ENCODE peak calls at places on chromosomes 13 and 19, in ten cellular contexts. One of them, this sample, is unnamed.

GRCh38 chr13:48808689-48809088 is 155.0 kb downstream of the CYSLTR2 start:
- DNase-seq in CD4-positive, alpha-beta memory T cell: no peak
- DNase-seq in stimulated activated CD8-positive, alpha-beta memory T cell treated with anti-CD3 and anti-CD28 coated beads, Interleukin-15, amount 100 ng/mL, for 1 hour: no peak
- DNase-seq in progenitor cell of endocrine pancreas: no peak
- DNase-seq in prostate gland: no peak
- DNase-seq in NCI-H187: no peak
- DNase-seq in body of pancreas: no peak
- DNase-seq in hepatic stellate cell: no peak
- DNase-seq in NCI-H2107: no peak
- DNase-seq in T1000: no peak
- DNase-seq in this sample: no peak

GRCh38 chr19:39705578-39706188 is 1.4 kb downstream of the LGALS14 start:
- DNase-seq in CD4-positive, alpha-beta memory T cell: peak; percentile 21
- DNase-seq in stimulated activated CD8-positive, alpha-beta memory T cell treated with anti-CD3 and anti-CD28 coated beads, Interleukin-15, amount 100 ng/mL, for 1 hour: no peak
- DNase-seq in progenitor cell of endocrine pancreas: no peak
- DNase-seq in prostate gland: no peak
- DNase-seq in NCI-H187: no peak
- DNase-seq in body of pancreas: no peak
- DNase-seq in hepatic stellate cell: no peak
- DNase-seq in NCI-H2107: no peak
- DNase-seq in T1000: no peak
- DNase-seq in this sample: no peak

GRCh38 chr13:95184317-95184716 is 116.9 kb downstream of the ABCC4 start:
- DNase-seq in CD4-positive, alpha-beta memory T cell: no peak
- DNase-seq in stimulated activated CD8-positive, alpha-beta memory T cell treated with anti-CD3 and anti-CD28 coated beads, Interleukin-15, amount 100 ng/mL, for 1 hour: no peak
- DNase-seq in progenitor cell of endocrine pancreas: no peak
- DNase-seq in prostate gland: no peak
- DNase-seq in NCI-H187: no peak
- DNase-seq in body of pancreas: no peak
- DNase-seq in hepatic stellate cell: no peak
- DNase-seq in NCI-H2107: no peak
- DNase-seq in T1000: no peak
- DNase-seq in this sample: no peak

GRCh38 chr19:771332-771785 is 20.4 kb downstream of the MISP start:
- DNase-seq in CD4-positive, alpha-beta memory T cell: no peak
- DNase-seq in stimulated activated CD8-positive, alpha-beta memory T cell treated with anti-CD3 and anti-CD28 coated beads, Interleukin-15, amount 100 ng/mL, for 1 hour: no peak
- DNase-seq in progenitor cell of endocrine pancreas: no peak
- DNase-seq in prostate gland: no peak
- DNase-seq in NCI-H187: no peak
- DNase-seq in body of pancreas: no peak
- DNase-seq in hepatic stellate cell: peak; percentile 69
- DNase-seq in NCI-H2107: no peak
- DNase-seq in T1000: peak; percentile 32
- DNase-seq in this sample: no peak

GRCh38 chr19:39470724-39471339 is 9.8 kb upstream of the TIMM50 start:
- DNase-seq in CD4-positive, alpha-beta memory T cell: no peak
- DNase-seq in stimulated activated CD8-positive, alpha-beta memory T cell treated with anti-CD3 and anti-CD28 coated beads, Interleukin-15, amount 100 ng/mL, for 1 hour: no peak
- DNase-seq in progenitor cell of endocrine pancreas: no peak
- DNase-seq in prostate gland: no peak
- DNase-seq in NCI-H187: no peak
- DNase-seq in body of pancreas: no peak
- DNase-seq in hepatic stellate cell: no peak
- DNase-seq in NCI-H2107: no peak
- DNase-seq in T1000: no peak
- DNase-seq in this sample: no peak

GRCh38 chr19:51122112-51122981 is 2.4 kb upstream of the SIGLEC9 start:
- DNase-seq in CD4-positive, alpha-beta memory T cell: no peak
- DNase-seq in stimulated activated CD8-positive, alpha-beta memory T cell treated with anti-CD3 and anti-CD28 coated beads, Interleukin-15, amount 100 ng/mL, for 1 hour: no peak
- DNase-seq in progenitor cell of endocrine pancreas: no peak
- DNase-seq in prostate gland: no peak
- DNase-seq in NCI-H187: no peak
- DNase-seq in body of pancreas: no peak
- DNase-seq in hepatic stellate cell: no peak
- DNase-seq in NCI-H2107: no peak
- DNase-seq in T1000: no peak
- DNase-seq in this sample: no peak

GRCh38 chr19:489418-490196 is 6.7 kb upstream of the MADCAM1 start:
- DNase-seq in CD4-positive, alpha-beta memory T cell: no peak
- DNase-seq in stimulated activated CD8-positive, alpha-beta memory T cell treated with anti-CD3 and anti-CD28 coated beads, Interleukin-15, amount 100 ng/mL, for 1 hour: no peak
- DNase-seq in progenitor cell of endocrine pancreas: no peak
- DNase-seq in prostate gland: no peak
- DNase-seq in NCI-H187: no peak
- DNase-seq in body of pancreas: no peak
- DNase-seq in hepatic stellate cell: no peak
- DNase-seq in NCI-H2107: no peak
- DNase-seq in T1000: no peak
- DNase-seq in this sample: no peak

GRCh38 chr19:40921005-40921897 is 39.2 kb upstream of the CYP2A7 start:
- DNase-seq in CD4-positive, alpha-beta memory T cell: no peak
- DNase-seq in stimulated activated CD8-positive, alpha-beta memory T cell treated with anti-CD3 and anti-CD28 coated beads, Interleukin-15, amount 100 ng/mL, for 1 hour: no peak
- DNase-seq in progenitor cell of endocrine pancreas: no peak
- DNase-seq in prostate gland: peak; percentile 35
- DNase-seq in NCI-H187: no peak
- DNase-seq in body of pancreas: peak; percentile 73
- DNase-seq in hepatic stellate cell: no peak
- DNase-seq in NCI-H2107: no peak
- DNase-seq in T1000: peak; percentile 4
- DNase-seq in this sample: no peak

GRCh38 chr13:93794197-93794885 is 567.7 kb downstream of the GPC6 start:
- DNase-seq in CD4-positive, alpha-beta memory T cell: no peak
- DNase-seq in stimulated activated CD8-positive, alpha-beta memory T cell treated with anti-CD3 and anti-CD28 coated beads, Interleukin-15, amount 100 ng/mL, for 1 hour: no peak
- DNase-seq in progenitor cell of endocrine pancreas: no peak
- DNase-seq in prostate gland: no peak
- DNase-seq in NCI-H187: no peak
- DNase-seq in body of pancreas: no peak
- DNase-seq in hepatic stellate cell: no peak
- DNase-seq in NCI-H2107: no peak
- DNase-seq in T1000: no peak
- DNase-seq in this sample: no peak

GRCh38 chr13:100040196-100040595 is 48.7 kb upstream of the PCCA start:
- DNase-seq in CD4-positive, alpha-beta memory T cell: no peak
- DNase-seq in stimulated activated CD8-positive, alpha-beta memory T cell treated with anti-CD3 and anti-CD28 coated beads, Interleukin-15, amount 100 ng/mL, for 1 hour: no peak
- DNase-seq in progenitor cell of endocrine pancreas: no peak
- DNase-seq in prostate gland: no peak
- DNase-seq in NCI-H187: no peak
- DNase-seq in body of pancreas: no peak
- DNase-seq in hepatic stellate cell: no peak
- DNase-seq in NCI-H2107: no peak
- DNase-seq in T1000: no peak
- DNase-seq in this sample: no peak

GRCh38 chr13:85693889-85694511 is 105.2 kb downstream of the SLITRK6 start:
- DNase-seq in CD4-positive, alpha-beta memory T cell: no peak
- DNase-seq in stimulated activated CD8-positive, alpha-beta memory T cell treated with anti-CD3 and anti-CD28 coated beads, Interleukin-15, amount 100 ng/mL, for 1 hour: no peak
- DNase-seq in progenitor cell of endocrine pancreas: no peak
- DNase-seq in prostate gland: no peak
- DNase-seq in NCI-H187: no peak
- DNase-seq in body of pancreas: no peak
- DNase-seq in hepatic stellate cell: peak; percentile 9
- DNase-seq in NCI-H2107: no peak
- DNase-seq in T1000: no peak
- DNase-seq in this sample: no peak

GRCh38 chr13:103236213-103236612 is 170.0 kb upstream of the SLC10A2 start:
- DNase-seq in CD4-positive, alpha-beta memory T cell: no peak
- DNase-seq in stimulated activated CD8-positive, alpha-beta memory T cell treated with anti-CD3 and anti-CD28 coated beads, Interleukin-15, amount 100 ng/mL, for 1 hour: no peak
- DNase-seq in progenitor cell of endocrine pancreas: no peak
- DNase-seq in prostate gland: no peak
- DNase-seq in NCI-H187: no peak
- DNase-seq in body of pancreas: no peak
- DNase-seq in hepatic stellate cell: no peak
- DNase-seq in NCI-H2107: no peak
- DNase-seq in T1000: no peak
- DNase-seq in this sample: no peak

GRCh38 chr13:97030705-97031452 is 36.6 kb upstream of the OXGR1 start:
- DNase-seq in CD4-positive, alpha-beta memory T cell: no peak
- DNase-seq in stimulated activated CD8-positive, alpha-beta memory T cell treated with anti-CD3 and anti-CD28 coated beads, Interleukin-15, amount 100 ng/mL, for 1 hour: no peak
- DNase-seq in progenitor cell of endocrine pancreas: no peak
- DNase-seq in prostate gland: no peak
- DNase-seq in NCI-H187: no peak
- DNase-seq in body of pancreas: no peak
- DNase-seq in hepatic stellate cell: peak; percentile 29
- DNase-seq in NCI-H2107: no peak
- DNase-seq in T1000: no peak
- DNase-seq in this sample: no peak

GRCh38 chr19:4559569-4559968 is at the start of gene SEMA6B:
- DNase-seq in CD4-positive, alpha-beta memory T cell: no peak
- DNase-seq in stimulated activated CD8-positive, alpha-beta memory T cell treated with anti-CD3 and anti-CD28 coated beads, Interleukin-15, amount 100 ng/mL, for 1 hour: no peak
- DNase-seq in progenitor cell of endocrine pancreas: no peak
- DNase-seq in prostate gland: no peak
- DNase-seq in NCI-H187: no peak
- DNase-seq in body of pancreas: peak; percentile 24
- DNase-seq in hepatic stellate cell: no peak
- DNase-seq in NCI-H2107: no peak
- DNase-seq in T1000: no peak
- DNase-seq in this sample: no peak

GRCh38 chr13:93320942-93321341 is 94.3 kb downstream of the GPC6 start:
- DNase-seq in CD4-positive, alpha-beta memory T cell: no peak
- DNase-seq in stimulated activated CD8-positive, alpha-beta memory T cell treated with anti-CD3 and anti-CD28 coated beads, Interleukin-15, amount 100 ng/mL, for 1 hour: no peak
- DNase-seq in progenitor cell of endocrine pancreas: no peak
- DNase-seq in prostate gland: no peak
- DNase-seq in NCI-H187: no peak
- DNase-seq in body of pancreas: no peak
- DNase-seq in hepatic stellate cell: no peak
- DNase-seq in NCI-H2107: no peak
- DNase-seq in T1000: no peak
- DNase-seq in this sample: no peak

GRCh38 chr13:26946675-26947342 is 186.2 kb upstream of the GPR12 start:
- DNase-seq in CD4-positive, alpha-beta memory T cell: no peak
- DNase-seq in stimulated activated CD8-positive, alpha-beta memory T cell treated with anti-CD3 and anti-CD28 coated beads, Interleukin-15, amount 100 ng/mL, for 1 hour: no peak
- DNase-seq in progenitor cell of endocrine pancreas: no peak
- DNase-seq in prostate gland: no peak
- DNase-seq in NCI-H187: no peak
- DNase-seq in body of pancreas: no peak
- DNase-seq in hepatic stellate cell: peak; percentile 64
- DNase-seq in NCI-H2107: peak; percentile 52
- DNase-seq in T1000: no peak
- DNase-seq in this sample: no peak

GRCh38 chr19:49520705-49521319 is 7.0 kb upstream of the RCN3 start:
- DNase-seq in CD4-positive, alpha-beta memory T cell: no peak
- DNase-seq in stimulated activated CD8-positive, alpha-beta memory T cell treated with anti-CD3 and anti-CD28 coated beads, Interleukin-15, amount 100 ng/mL, for 1 hour: no peak
- DNase-seq in progenitor cell of endocrine pancreas: no peak
- DNase-seq in prostate gland: no peak
- DNase-seq in NCI-H187: no peak
- DNase-seq in body of pancreas: no peak
- DNase-seq in hepatic stellate cell: no peak
- DNase-seq in NCI-H2107: no peak
- DNase-seq in T1000: no peak
- DNase-seq in this sample: no peak

GRCh38 chr13:52048516-52048915 is 24.0 kb downstream of the UTP14C start:
- DNase-seq in CD4-positive, alpha-beta memory T cell: no peak
- DNase-seq in stimulated activated CD8-positive, alpha-beta memory T cell treated with anti-CD3 and anti-CD28 coated beads, Interleukin-15, amount 100 ng/mL, for 1 hour: no peak
- DNase-seq in progenitor cell of endocrine pancreas: no peak
- DNase-seq in prostate gland: no peak
- DNase-seq in NCI-H187: no peak
- DNase-seq in body of pancreas: no peak
- DNase-seq in hepatic stellate cell: no peak
- DNase-seq in NCI-H2107: no peak
- DNase-seq in T1000: no peak
- DNase-seq in this sample: no peak

GRCh38 chr13:77022341-77022740 is 4.6 kb downstream of the FBXL3 start:
- DNase-seq in CD4-positive, alpha-beta memory T cell: no peak
- DNase-seq in stimulated activated CD8-positive, alpha-beta memory T cell treated with anti-CD3 and anti-CD28 coated beads, Interleukin-15, amount 100 ng/mL, for 1 hour: no peak
- DNase-seq in progenitor cell of endocrine pancreas: no peak
- DNase-seq in prostate gland: no peak
- DNase-seq in NCI-H187: no peak
- DNase-seq in body of pancreas: no peak
- DNase-seq in hepatic stellate cell: peak; percentile 32
- DNase-seq in NCI-H2107: no peak
- DNase-seq in T1000: no peak
- DNase-seq in this sample: no peak

GRCh38 chr19:19338082-19338481 is 17.5 kb downstream of the MAU2 start:
- DNase-seq in CD4-positive, alpha-beta memory T cell: no peak
- DNase-seq in stimulated activated CD8-positive, alpha-beta memory T cell treated with anti-CD3 and anti-CD28 coated beads, Interleukin-15, amount 100 ng/mL, for 1 hour: no peak
- DNase-seq in progenitor cell of endocrine pancreas: no peak
- DNase-seq in prostate gland: no peak
- DNase-seq in NCI-H187: no peak
- DNase-seq in body of pancreas: no peak
- DNase-seq in hepatic stellate cell: no peak
- DNase-seq in NCI-H2107: no peak
- DNase-seq in T1000: peak; percentile 43
- DNase-seq in this sample: no peak

GRCh38 chr19:14616310-14616870 is 33.5 kb downstream of the CLEC17A start:
- DNase-seq in CD4-positive, alpha-beta memory T cell: no peak
- DNase-seq in stimulated activated CD8-positive, alpha-beta memory T cell treated with anti-CD3 and anti-CD28 coated beads, Interleukin-15, amount 100 ng/mL, for 1 hour: no peak
- DNase-seq in progenitor cell of endocrine pancreas: no peak
- DNase-seq in prostate gland: no peak
- DNase-seq in NCI-H187: no peak
- DNase-seq in body of pancreas: no peak
- DNase-seq in hepatic stellate cell: no peak
- DNase-seq in NCI-H2107: no peak
- DNase-seq in T1000: no peak
- DNase-seq in this sample: no peak

GRCh38 chr13:47672982-47673670 is 327.9 kb downstream of the SUCLA2 start:
- DNase-seq in CD4-positive, alpha-beta memory T cell: no peak
- DNase-seq in stimulated activated CD8-positive, alpha-beta memory T cell treated with anti-CD3 and anti-CD28 coated beads, Interleukin-15, amount 100 ng/mL, for 1 hour: no peak
- DNase-seq in progenitor cell of endocrine pancreas: no peak
- DNase-seq in prostate gland: no peak
- DNase-seq in NCI-H187: no peak
- DNase-seq in body of pancreas: no peak
- DNase-seq in hepatic stellate cell: peak; percentile 6
- DNase-seq in NCI-H2107: no peak
- DNase-seq in T1000: no peak
- DNase-seq in this sample: no peak

GRCh38 chr13:51687928-51688714 is 103.9 kb downstream of the WDFY2 start:
- DNase-seq in CD4-positive, alpha-beta memory T cell: no peak
- DNase-seq in stimulated activated CD8-positive, alpha-beta memory T cell treated with anti-CD3 and anti-CD28 coated beads, Interleukin-15, amount 100 ng/mL, for 1 hour: no peak
- DNase-seq in progenitor cell of endocrine pancreas: no peak
- DNase-seq in prostate gland: no peak
- DNase-seq in NCI-H187: no peak
- DNase-seq in body of pancreas: no peak
- DNase-seq in hepatic stellate cell: no peak
- DNase-seq in NCI-H2107: no peak
- DNase-seq in T1000: no peak
- DNase-seq in this sample: no peak

GRCh38 chr19:42480335-42481095 is 37.8 kb upstream of the CXCL17 start:
- DNase-seq in CD4-positive, alpha-beta memory T cell: no peak
- DNase-seq in stimulated activated CD8-positive, alpha-beta memory T cell treated with anti-CD3 and anti-CD28 coated beads, Interleukin-15, amount 100 ng/mL, for 1 hour: no peak
- DNase-seq in progenitor cell of endocrine pancreas: no peak
- DNase-seq in prostate gland: no peak
- DNase-seq in NCI-H187: no peak
- DNase-seq in body of pancreas: peak; percentile 26
- DNase-seq in hepatic stellate cell: peak; percentile 24
- DNase-seq in NCI-H2107: no peak
- DNase-seq in T1000: no peak
- DNase-seq in this sample: no peak

GRCh38 chr19:13215572-13216380 is 65.6 kb downstream of the IER2 start:
- DNase-seq in CD4-positive, alpha-beta memory T cell: peak; percentile 43
- DNase-seq in stimulated activated CD8-positive, alpha-beta memory T cell treated with anti-CD3 and anti-CD28 coated beads, Interleukin-15, amount 100 ng/mL, for 1 hour: no peak
- DNase-seq in progenitor cell of endocrine pancreas: no peak
- DNase-seq in prostate gland: no peak
- DNase-seq in NCI-H187: no peak
- DNase-seq in body of pancreas: no peak
- DNase-seq in hepatic stellate cell: no peak
- DNase-seq in NCI-H2107: no peak
- DNase-seq in T1000: no peak
- DNase-seq in this sample: no peak

GRCh38 chr13:41515491-41516139 is 58.3 kb downstream of the RGCC start:
- DNase-seq in CD4-positive, alpha-beta memory T cell: no peak
- DNase-seq in stimulated activated CD8-positive, alpha-beta memory T cell treated with anti-CD3 and anti-CD28 coated beads, Interleukin-15, amount 100 ng/mL, for 1 hour: no peak
- DNase-seq in progenitor cell of endocrine pancreas: no peak
- DNase-seq in prostate gland: no peak
- DNase-seq in NCI-H187: no peak
- DNase-seq in body of pancreas: no peak
- DNase-seq in hepatic stellate cell: no peak
- DNase-seq in NCI-H2107: no peak
- DNase-seq in T1000: no peak
- DNase-seq in this sample: no peak

GRCh38 chr19:56423985-56424353 is 19.8 kb downstream of the ZNF583 start:
- DNase-seq in CD4-positive, alpha-beta memory T cell: no peak
- DNase-seq in stimulated activated CD8-positive, alpha-beta memory T cell treated with anti-CD3 and anti-CD28 coated beads, Interleukin-15, amount 100 ng/mL, for 1 hour: no peak
- DNase-seq in progenitor cell of endocrine pancreas: no peak
- DNase-seq in prostate gland: no peak
- DNase-seq in NCI-H187: no peak
- DNase-seq in body of pancreas: no peak
- DNase-seq in hepatic stellate cell: no peak
- DNase-seq in NCI-H2107: no peak
- DNase-seq in T1000: no peak
- DNase-seq in this sample: no peak

GRCh38 chr13:77699059-77699680 is 1.7 kb downstream of the SLAIN1 start:
- DNase-seq in CD4-positive, alpha-beta memory T cell: no peak
- DNase-seq in stimulated activated CD8-positive, alpha-beta memory T cell treated with anti-CD3 and anti-CD28 coated beads, Interleukin-15, amount 100 ng/mL, for 1 hour: no peak
- DNase-seq in progenitor cell of endocrine pancreas: no peak
- DNase-seq in prostate gland: no peak
- DNase-seq in NCI-H187: no peak
- DNase-seq in body of pancreas: no peak
- DNase-seq in hepatic stellate cell: no peak
- DNase-seq in NCI-H2107: no peak
- DNase-seq in T1000: no peak
- DNase-seq in this sample: no peak